ENCODE peak calls at places on chromosome 15, in four cellular contexts. P, D, Z and W are unnamed samples.

GRCh38 chr15:84766461-84767005 is 18.1 kb downstream of the ZNF592 start:
- DNase-seq in Z (no peak), D (no peak), P (no peak), W (no peak)

GRCh38 chr15:62103431-62103830 is 36.7 kb downstream of the C2CD4A start:
- DNase-seq in P (no peak), Z (no peak), D (no peak), W (no peak)

GRCh38 chr15:75309711-75310110 is 26.2 kb upstream of the COMMD4 start:
- DNase-seq in Z (no peak), P (peak; percentile 20), D (no peak), W (no peak)

GRCh38 chr15:25883860-25884259 is 20.7 kb upstream of the ATP10A start:
- DNase-seq in P (peak; percentile 80), Z (no peak), D (no peak), W (peak; percentile 86)

GRCh38 chr15:58182460-58183163 is 44.4 kb downstream of the AQP9 start:
- DNase-seq in P (peak; percentile 71), Z (peak; percentile 29), D (no peak), W (peak; percentile 31)

GRCh38 chr15:37934340-37934739 is at the start of gene TMCO5A:
- DNase-seq in P (no peak), Z (no peak), D (no peak), W (no peak)

GRCh38 chr15:31396881-31397560 is 70.4 kb downstream of the KLF13 start:
- DNase-seq in P (peak; percentile 78), Z (peak; percentile 56), D (no peak), W (no peak)

GRCh38 chr15:60790641-60791040 is 311.7 kb upstream of the ICE2 start:
- DNase-seq in P (no peak), D (no peak), Z (no peak), W (no peak)

GRCh38 chr15:68733666-68734065 is 87.0 kb downstream of the ANP32A start:
- DNase-seq in P (no peak), D (no peak), Z (no peak), W (no peak)

GRCh38 chr15:78715930-78716329 is 74.9 kb upstream of the CHRNB4 start:
- DNase-seq in D (no peak), Z (no peak), P (peak; percentile 49), W (peak; percentile 58)

GRCh38 chr15:52960283-52960682 is 170.1 kb upstream of the ONECUT1 start:
- DNase-seq in P (no peak), D (no peak), Z (no peak), W (no peak)

GRCh38 chr15:77023576-77024272 is 28.8 kb downstream of the PSTPIP1 start:
- DNase-seq in D (no peak), Z (no peak), P (no peak), W (no peak)

GRCh38 chr15:76286231-76286879 is 24.9 kb downstream of the ETFA start:
- DNase-seq in P (no peak), Z (no peak), D (no peak), W (no peak)

GRCh38 chr15:39177561-39177960 is 403.3 kb upstream of the THBS1 start:
- DNase-seq in D (no peak), P (no peak), Z (no peak), W (no peak)

GRCh38 chr15:32994810-32995424 is 199.6 kb downstream of the FMN1 start:
- DNase-seq in P (peak; percentile 79), D (peak; percentile 1), Z (peak; percentile 21), W (peak; percentile 70)